ENCODE peak calls at places on chromosomes 4 and X, in ten cellular contexts. O, S, Y, M, G, K, I, Q, J and R are unnamed samples.

GRCh38 chr4:95129708-95130343 is 372.1 kb downstream of the BMPR1B start:
- DNase-seq in Y (no peak), M (no peak), Q (no peak), G (peak; percentile 79), K (no peak), I (no peak), O (peak; percentile 99), J (no peak), S (peak; percentile 98), R (no peak)

GRCh38 chr4:128145727-128146126 is 84.6 kb downstream of the LARP1B start:
- DNase-seq in Q (no peak), M (no peak), Y (no peak), S (no peak), O (no peak), I (no peak), K (no peak), G (no peak), J (no peak), R (no peak)

GRCh38 chr4:169307581-169307980 is 36.8 kb upstream of the SH3RF1 start:
- DNase-seq in S (no peak), Q (no peak), O (no peak), M (no peak), Y (no peak), G (peak; percentile 1), K (no peak), J (no peak), I (no peak), R (no peak)

GRCh38 chr4:145153181-145153903 is 27.0 kb downstream of the OTUD4 start:
- DNase-seq in G (no peak), J (no peak), K (no peak), M (no peak), O (no peak), Y (no peak), I (no peak), Q (no peak), S (no peak), R (no peak)

GRCh38 chr4:105184316-105184988 is 37.8 kb downstream of the TET2 start:
- DNase-seq in K (no peak), M (no peak), S (no peak), Q (no peak), J (no peak), Y (no peak), O (no peak), I (no peak), G (peak; percentile 18), R (no peak)

GRCh38 chr4:138087181-138087714 is 154.9 kb downstream of the SLC7A11 start:
- DNase-seq in I (no peak), G (no peak), K (no peak), Q (no peak), Y (no peak), S (no peak), O (no peak), M (no peak), J (no peak), R (no peak)

GRCh38 chrX:73127700-73128241 is 48.5 kb upstream of the PABPC1L2A start:
- DNase-seq in O (no peak), G (no peak), M (no peak), J (no peak), I (peak; percentile 2), K (peak; percentile 0), Q (peak; percentile 0), Y (no peak), S (peak; percentile 1), R (no peak)

GRCh38 chrX:19893722-19894121 is 6.3 kb upstream of the SH3KBP1 start:
- DNase-seq in M (no peak), I (no peak), G (peak; percentile 13), K (no peak), Q (no peak), Y (no peak), O (peak; percentile 55), J (no peak), S (no peak), R (no peak)

GRCh38 chrX:71111851-71112468 is 583 bp upstream of the IL2RG start:
- DNase-seq in Y (no peak), K (no peak), Q (no peak), G (no peak), S (no peak), M (peak; percentile 58), I (no peak), O (no peak), J (no peak), R (no peak)

GRCh38 chr4:128591482-128591881 is 218.0 kb upstream of the JADE1 start:
- DNase-seq in Y (no peak), G (no peak), S (no peak), K (no peak), Q (no peak), J (no peak), O (no peak), I (no peak), M (no peak), R (no peak)

GRCh38 chr4:139243448-139244365 is 36.3 kb downstream of the MGARP start:
- DNase-seq in S (peak; percentile 98), O (peak; percentile 95), G (no peak), K (no peak), Y (no peak), J (no peak), Q (no peak), M (no peak), I (no peak), R (no peak)

GRCh38 chrX:68934922-68935321 is 106.1 kb downstream of the EFNB1 start:
- DNase-seq in I (no peak), Y (no peak), G (no peak), K (no peak), S (no peak), J (no peak), Q (no peak), M (no peak), O (no peak), R (no peak)

GRCh38 chr4:120703908-120704307 is 218.6 kb downstream of the PRDM5 start:
- DNase-seq in Y (no peak), Q (no peak), J (no peak), K (no peak), M (no peak), S (no peak), I (no peak), G (no peak), O (no peak), R (no peak)

GRCh38 chr4:173509031-173510001 is 20.7 kb downstream of the HAND2 start:
- DNase-seq in G (no peak), I (no peak), Q (no peak), K (no peak), M (no peak), Y (peak; percentile 29), O (peak; percentile 86), S (no peak), J (no peak), R (no peak)

GRCh38 chrX:146456058-146456457 is 353.5 kb upstream of the CXorf51B start:
- DNase-seq in I (no peak), S (no peak), M (no peak), K (no peak), J (no peak), G (no peak), Y (no peak), Q (no peak), O (no peak), R (no peak)